ENCODE peak calls at places on chromosomes 12 and 14, in ten cellular contexts. W is A549, N is K562, M is transverse colon, Q is tibial nerve, H is stomach, U is ovary, Z is HepG2, I is esophagus muscularis mucosa, D is GM12878. F is an unnamed sample.

GRCh38 chr12:112121780-112122565 is 3.4 kb upstream of the TRAFD1 start:
- DNase-seq in I (peak), N (no peak), W (peak), M (peak), Q (peak), U (peak), Z (no peak), H (peak), D (no peak), F (peak)

GRCh38 chr12:68176252-68176651 is 16.7 kb upstream of the IFNG start:
- DNase-seq in M (no peak), N (no peak), Q (no peak), W (no peak), Z (no peak), H (no peak), D (no peak), I (no peak), U (no peak), F (no peak)

GRCh38 chr12:53102883-53103807 is at the start of gene SOAT2:
- DNase-seq in U (no peak), W (no peak), Z (peak), D (peak), Q (no peak), M (no peak), H (no peak), I (no peak), N (peak), F (peak)

GRCh38 chr14:103332143-103332919 is 1.7 kb upstream of the EIF5 start:
- DNase-seq in H (no peak), U (peak), M (no peak), D (no peak), N (peak), Z (no peak), W (no peak), Q (no peak), I (no peak), F (no peak)

GRCh38 chr14:44317433-44317746 is 189.7 kb downstream of the FSCB start:
- DNase-seq in W (no peak), I (no peak), D (no peak), U (no peak), M (no peak), H (no peak), Q (no peak), Z (no peak), N (no peak), F (no peak)

GRCh38 chr12:88207921-88208640 is 66.0 kb downstream of the TMTC3 start:
- DNase-seq in N (no peak), W (no peak), U (no peak), M (no peak), D (no peak), Q (no peak), I (no peak), Z (no peak), H (no peak), F (no peak)

GRCh38 chr14:89755816-89756215 is 198.7 kb downstream of the EFCAB11 start:
- DNase-seq in Z (no peak), M (no peak), Q (no peak), W (no peak), I (no peak), H (no peak), D (no peak), U (no peak), N (no peak), F (peak)

GRCh38 chr14:94132285-94132887 is 3.0 kb upstream of the IFI27L2 start:
- DNase-seq in N (no peak), H (peak), Z (peak), Q (no peak), M (peak), I (peak), D (no peak), W (peak), U (peak), F (no peak)

GRCh38 chr12:104508752-104509446 is 52.2 kb downstream of the CHST11 start:
- DNase-seq in N (no peak), Z (no peak), W (no peak), M (no peak), Q (no peak), U (no peak), I (no peak), H (no peak), D (no peak), F (no peak)

GRCh38 chr14:105343194-105343593 is 28.6 kb downstream of the PACS2 start:
- DNase-seq in Q (no peak), M (no peak), Z (peak), U (no peak), H (no peak), D (no peak), W (no peak), N (no peak), I (no peak), F (no peak)

GRCh38 chr12:85385406-85385805 is 105.4 kb downstream of the ALX1 start:
- DNase-seq in H (no peak), W (no peak), U (no peak), I (no peak), M (no peak), D (no peak), Q (no peak), N (no peak), Z (no peak), F (no peak)

GRCh38 chr14:65282909-65283253 is 129.6 kb upstream of the FUT8 start:
- DNase-seq in Z (no peak), D (no peak), M (no peak), W (no peak), I (no peak), Q (no peak), U (no peak), H (no peak), N (no peak), F (no peak)
- H3K4me3 ChIP-seq in Z (no peak), D (peak), M (no peak), W (no peak), I (peak), Q (peak), U (no peak), H (peak), N (no peak), F (no peak)

DNA sequence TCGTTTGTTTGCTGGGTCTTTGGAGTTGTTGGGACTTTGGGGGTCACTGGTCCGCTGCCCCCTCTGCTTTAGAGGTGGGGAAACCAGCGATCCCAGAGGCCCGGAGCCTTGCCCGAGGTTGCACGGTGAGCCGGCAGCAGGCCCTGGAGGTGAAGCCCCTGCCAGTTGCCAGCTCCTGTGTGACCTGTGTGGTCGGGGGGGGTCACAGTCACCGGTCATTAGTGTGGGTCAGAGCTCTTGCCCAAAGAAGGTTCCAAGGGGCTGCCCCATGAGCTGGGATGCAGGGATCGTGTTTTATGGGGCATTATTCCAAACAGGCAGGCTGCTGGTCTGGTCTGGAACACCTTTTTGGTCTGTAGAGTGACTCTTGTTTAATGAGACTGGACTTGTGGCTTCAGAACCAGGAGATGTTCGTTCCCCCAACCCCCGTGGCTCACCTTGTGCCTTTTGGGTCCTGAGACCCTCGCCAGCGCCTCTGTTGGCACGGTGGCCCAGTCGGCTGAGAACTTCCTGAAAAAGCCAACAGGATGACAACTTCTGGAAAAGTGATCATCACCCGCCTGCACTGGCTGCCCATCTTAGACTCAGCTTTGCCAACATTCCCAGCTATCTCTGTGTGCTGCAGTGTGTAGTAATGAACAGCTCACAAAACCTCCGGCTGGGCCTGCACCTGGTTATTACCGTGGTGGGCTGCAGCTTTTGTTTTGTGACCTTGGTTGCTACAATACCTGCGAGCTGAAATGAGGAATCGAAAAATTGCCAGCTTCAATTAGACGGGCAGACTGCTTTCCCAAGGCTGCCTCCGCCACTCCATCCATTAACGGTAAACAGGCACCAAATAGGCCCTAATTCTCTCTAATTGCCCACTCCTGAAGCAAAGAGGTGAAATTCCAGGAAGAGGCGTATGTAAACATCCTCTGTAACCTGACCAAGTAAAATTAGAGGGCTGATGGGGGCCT is 15.8 kb downstream of the MEG3 start:
- DNase-seq in U (no peak), Z (no peak), W (no peak), M (no peak), Q (no peak), I (no peak), D (no peak), H (no peak), N (no peak), F (no peak)
- TF ChIP-seq EP300 in U (no peak), Z (no peak), W (no peak), M (no peak), Q (no peak), I (no peak), D (no peak), H (no peak), N (no peak), F (no peak)

DNA sequence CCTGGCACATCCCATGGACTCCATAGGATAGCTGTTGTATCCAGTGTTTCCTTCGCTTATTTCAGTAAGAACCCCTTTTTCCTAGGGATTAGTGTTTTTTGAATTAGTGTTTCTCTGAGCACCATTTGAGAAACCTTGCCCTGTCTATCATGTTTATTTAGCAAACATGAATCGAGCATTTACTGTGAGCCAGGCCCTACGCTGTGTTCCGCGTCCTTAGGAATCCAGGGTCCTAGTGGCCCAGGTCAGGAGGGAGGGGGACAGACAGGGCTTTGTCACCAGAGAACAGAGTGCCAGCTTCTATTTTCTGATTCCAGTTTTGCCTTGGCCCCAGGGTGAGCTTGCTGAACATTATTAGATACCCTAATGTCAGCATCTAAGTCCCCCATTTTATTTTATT is 2.5 kb downstream of the TEAD4 start:
- DNase-seq in H (no peak), D (no peak), U (no peak), W (no peak), Z (peak), M (no peak), Q (no peak), I (no peak), N (no peak), F (no peak)
- H3K4me3 ChIP-seq in H (no peak), D (no peak), U (no peak), W (no peak), Z (peak), M (no peak), Q (no peak), I (no peak), N (no peak), F (no peak)

GRCh38 chr14:31286456-31287293 is 79.1 kb upstream of the HECTD1 start:
- DNase-seq in N (no peak), U (no peak), W (no peak), I (no peak), Z (peak), H (no peak), M (no peak), Q (no peak), D (no peak), F (no peak)
- TF ChIP-seq EP300 in N (no peak), U (no peak), W (no peak), I (no peak), Z (no peak), H (no peak), M (no peak), Q (no peak), D (no peak), F (no peak)

GRCh38 chr12:52007982-52008510 is 1.3 kb downstream of the TAMALIN start:
- DNase-seq in U (peak), D (no peak), H (no peak), I (no peak), Z (no peak), M (no peak), Q (no peak), W (no peak), N (no peak), F (no peak)

GRCh38 chr12:52006726-52007157 is at the start of gene TAMALIN:
- DNase-seq in Q (peak), U (peak), D (no peak), W (no peak), I (no peak), Z (no peak), H (peak), M (peak), N (no peak), F (peak)

GRCh38 chr12:52005903-52006703 is 643 bp upstream of the TAMALIN start:
- DNase-seq in U (no peak), W (no peak), N (no peak), Z (no peak), D (peak), I (no peak), M (peak), H (peak), Q (no peak), F (peak)

GRCh38 chr12:52009081-52009751 is 2.5 kb downstream of the TAMALIN start:
- DNase-seq in H (no peak), Z (no peak), I (no peak), U (no peak), W (no peak), D (no peak), M (no peak), N (no peak), Q (no peak), F (no peak)

GRCh38 chr12:52007158-52007921 is 594 bp downstream of the TAMALIN start:
- DNase-seq in U (peak), I (no peak), M (peak), H (peak), W (no peak), Z (no peak), N (no peak), Q (no peak), D (no peak), F (peak)
- H3K4me3 ChIP-seq in U (peak), I (peak), M (peak), H (peak), W (peak), Z (peak), N (no peak), Q (peak), D (no peak), F (peak)